ENCODE peak calls at places on chromosome 14, in ten cellular contexts. U is fibroblast of mammary gland, M is mesothelial cell of epicardium, G is HFFc6, D is GM12865, B is RWPE1, T is foreskin fibroblast, R is fibroblast of villous mesenchyme, Q is HFF-Myc, J is bronchial epithelial cell. A is an unnamed sample.

GRCh38 chr14:61453103-61453767 is 131.9 kb downstream of the PRKCH start:
- DNase-seq in U (no peak), M (no peak), G (no peak), D (no peak), B (no peak), T (no peak), R (no peak), Q (no peak), J (no peak), A (no peak)

GRCh38 chr14:99729991-99730875 is 46.1 kb downstream of the CYP46A1 start:
- DNase-seq in U (peak; percentile 22), M (peak; percentile 95), G (peak; percentile 24), D (peak; percentile 47), B (peak; percentile 60), T (no peak), R (peak; percentile 24), Q (no peak), J (no peak), A (no peak)

GRCh38 chr14:91139776-91140175 is 25.9 kb downstream of the DGLUCY start:
- DNase-seq in U (no peak), M (no peak), G (no peak), D (no peak), B (no peak), T (no peak), R (no peak), Q (no peak), J (no peak), A (no peak)

GRCh38 chr14:71321556-71322315 is 414.5 kb downstream of the PCNX1 start:
- DNase-seq in U (peak; percentile 67), M (peak; percentile 56), G (peak; percentile 55), D (peak; percentile 39), B (peak; percentile 76), T (peak; percentile 36), R (peak; percentile 60), Q (no peak), J (peak; percentile 92), A (peak; percentile 72)

GRCh38 chr14:75822522-75823288 is 159.1 kb downstream of the TGFB3 start:
- DNase-seq in U (peak; percentile 88), M (no peak), G (peak; percentile 79), D (no peak), B (peak; percentile 30), T (peak; percentile 63), R (peak; percentile 90), Q (peak; percentile 48), J (peak; percentile 71), A (peak; percentile 91)

GRCh38 chr14:47194051-47194450 is 481.4 kb downstream of the MDGA2 start:
- DNase-seq in U (peak; percentile 42), M (no peak), G (no peak), D (no peak), B (peak; percentile 4), T (no peak), R (no peak), Q (no peak), J (peak; percentile 38), A (peak; percentile 63)

GRCh38 chr14:76502638-76503037 is 126.7 kb downstream of the ESRRB start:
- DNase-seq in U (no peak), M (no peak), G (no peak), D (peak; percentile 57), B (no peak), T (no peak), R (no peak), Q (no peak), J (no peak), A (no peak)

GRCh38 chr14:23068792-23069412 is 11.6 kb upstream of the CDH24 start:
- DNase-seq in U (peak; percentile 95), M (peak; percentile 80), G (peak; percentile 93), D (peak; percentile 90), B (peak; percentile 89), T (peak; percentile 83), R (peak; percentile 95), Q (peak; percentile 92), J (peak; percentile 90), A (peak; percentile 78)

GRCh38 chr14:95359974-95360826 is 40.5 kb upstream of the CLMN start:
- DNase-seq in U (no peak), M (no peak), G (no peak), D (no peak), B (no peak), T (no peak), R (no peak), Q (no peak), J (no peak), A (no peak)

GRCh38 chr14:67674139-67674479 is 323 bp downstream of the VTI1B start:
- DNase-seq in U (peak; percentile 40), M (peak; percentile 83), G (peak; percentile 54), D (peak; percentile 47), B (peak; percentile 61), T (no peak), R (peak; percentile 73), Q (no peak), J (peak; percentile 47), A (peak; percentile 32)

GRCh38 chr14:94936411-94936892 is 166.5 kb upstream of the GSC start:
- DNase-seq in U (peak; percentile 55), M (peak; percentile 70), G (no peak), D (no peak), B (no peak), T (peak; percentile 7), R (peak; percentile 14), Q (peak; percentile 2), J (no peak), A (peak; percentile 3)

GRCh38 chr14:103121161-103121845 is 2.0 kb upstream of the TNFAIP2 start:
- DNase-seq in U (peak; percentile 44), M (no peak), G (no peak), D (no peak), B (no peak), T (no peak), R (peak; percentile 59), Q (no peak), J (no peak), A (no peak)

GRCh38 chr14:30272848-30273563 is 286.0 kb upstream of the G2E3 start:
- DNase-seq in U (no peak), M (no peak), G (no peak), D (no peak), B (no peak), T (no peak), R (no peak), Q (no peak), J (no peak), A (no peak)

GRCh38 chr14:58426819-58427288 is 477 bp downstream of the TIMM9 start:
- DNase-seq in U (peak; percentile 68), M (peak; percentile 56), G (peak; percentile 37), D (peak; percentile 79), B (peak; percentile 28), T (peak; percentile 44), R (peak; percentile 73), Q (peak; percentile 25), J (peak; percentile 1), A (peak; percentile 59)

GRCh38 chr14:24309538-24310386 is at the start of gene LTB4R2:
- DNase-seq in U (no peak), M (no peak), G (no peak), D (no peak), B (peak; percentile 73), T (no peak), R (no peak), Q (no peak), J (peak; percentile 82), A (no peak)

GRCh38 chr14:24312736-24313507 is 1.6 kb downstream of the LTB4R start:
- DNase-seq in U (no peak), M (no peak), G (no peak), D (peak; percentile 45), B (no peak), T (no peak), R (peak; percentile 32), Q (no peak), J (no peak), A (no peak)

GRCh38 chr14:24311837-24312615 is 724 bp downstream of the LTB4R start:
- DNase-seq in U (peak; percentile 36), M (no peak), G (peak; percentile 13), D (no peak), B (no peak), T (no peak), R (no peak), Q (no peak), J (peak; percentile 52), A (no peak)

GRCh38 chr14:24310387-24310665 is 386 bp downstream of the LTB4R2 start:
- DNase-seq in U (no peak), M (no peak), G (no peak), D (no peak), B (no peak), T (no peak), R (no peak), Q (no peak), J (no peak), A (no peak)

GRCh38 chr14:24310666-24311604 is at the start of gene LTB4R:
- DNase-seq in U (peak; percentile 69), M (no peak), G (peak; percentile 68), D (peak; percentile 87), B (no peak), T (peak; percentile 75), R (peak; percentile 58), Q (no peak), J (peak; percentile 59), A (peak; percentile 72)
- TF ChIP-seq CTCF in U (no peak), M (no peak), G (peak; percentile 72), D (peak; percentile 41), B (peak; percentile 70), T (peak; percentile 16), R (peak; percentile 4), Q (peak; percentile 7), J (peak; percentile 17), A (no peak)

GRCh38 chr14:68775614-68776126 is 17.2 kb downstream of the ZFP36L1 start:
- DNase-seq in U (no peak), M (no peak), G (no peak), D (no peak), B (no peak), T (no peak), R (no peak), Q (no peak), J (no peak), A (no peak)
- TF ChIP-seq CTCF in U (no peak), M (peak; percentile 42), G (peak; percentile 51), D (peak; percentile 27), B (no peak), T (no peak), R (no peak), Q (no peak), J (peak; percentile 4), A (peak; percentile 6)

DNA sequence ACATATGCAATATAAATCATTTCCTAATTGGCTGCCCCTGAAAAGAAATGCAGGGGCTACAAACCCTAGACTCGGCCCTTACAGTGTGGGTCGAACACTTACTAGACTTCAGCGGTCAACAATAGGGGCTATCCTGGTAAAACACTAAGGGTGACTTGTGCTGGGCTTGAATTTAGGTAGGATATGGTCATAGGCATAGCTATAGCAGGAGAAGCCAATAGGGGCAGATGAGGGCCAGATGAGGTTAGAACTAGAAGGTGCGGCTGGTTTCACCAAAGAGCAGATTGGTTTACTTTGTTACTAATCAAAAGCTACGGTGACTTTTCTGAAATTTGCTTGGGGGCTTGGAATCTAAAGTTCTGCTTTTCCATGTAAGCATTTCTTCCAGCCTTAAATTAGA is 282.3 kb upstream of the DIO2 start:
- DNase-seq in U (no peak), M (no peak), G (no peak), D (no peak), B (no peak), T (no peak), R (no peak), Q (no peak), J (no peak), A (no peak)
- TF ChIP-seq CTCF in U (no peak), M (no peak), G (no peak), D (no peak), B (no peak), T (no peak), R (no peak), Q (no peak), J (no peak), A (no peak)

GRCh38 chr14:45838597-45838996 is 585.6 kb upstream of the MIS18BP1 start:
- DNase-seq in U (peak; percentile 7), M (no peak), G (no peak), D (peak; percentile 41), B (peak; percentile 1), T (no peak), R (no peak), Q (no peak), J (peak; percentile 41), A (no peak)
- TF ChIP-seq CTCF in U (no peak), M (no peak), G (peak; percentile 37), D (peak; percentile 5), B (peak; percentile 30), T (peak; percentile 5), R (no peak), Q (no peak), J (peak; percentile 9), A (peak; percentile 5)

A was measured in astrocyte.